ENCODE peak calls at places on chromosomes 16 and 17, in eight cellular contexts. G, I, H, B, J, Y, M and Z are unnamed samples.

GRCh38 chr17:69870091-69870530 is 204.9 kb upstream of the KCNJ16 start:
- DNase-seq in M (no peak), J (no peak), G (no peak), I (no peak), B (no peak), Y (no peak), H (no peak), Z (no peak)

GRCh38 chr17:35809855-35810461 is 674 bp downstream of the TAF15 start:
- DNase-seq in Y (no peak), B (no peak), G (no peak), J (no peak), I (no peak), M (no peak), H (no peak), Z (no peak)

GRCh38 chr17:41559548-41559947 is 12.3 kb downstream of the KRT9 start:
- DNase-seq in B (no peak), G (no peak), H (no peak), Y (no peak), M (no peak), J (no peak), I (no peak), Z (no peak)

GRCh38 chr16:16099320-16099719 is 124.0 kb downstream of the ABCC6 start:
- DNase-seq in H (no peak), Y (no peak), M (no peak), J (no peak), G (no peak), B (no peak), I (no peak), Z (no peak)

GRCh38 chr17:47316316-47316715 is 7.4 kb upstream of the EFCAB13 start:
- DNase-seq in I (no peak), J (no peak), M (no peak), H (no peak), G (no peak), B (no peak), Y (no peak), Z (no peak)

GRCh38 chr17:76345377-76345945 is 8.3 kb downstream of the PRPSAP1 start:
- DNase-seq in B (no peak), J (no peak), M (no peak), G (no peak), I (peak; percentile 10), Y (no peak), H (no peak), Z (no peak)

GRCh38 chr16:9212621-9213020 is 121.2 kb downstream of the HAPSTR1 start:
- DNase-seq in I (no peak), B (no peak), J (no peak), M (no peak), Y (no peak), H (no peak), G (no peak), Z (no peak)

GRCh38 chr16:3098459-3099394 is at the start of gene ZSCAN10:
- DNase-seq in I (no peak), G (no peak), J (no peak), B (no peak), H (no peak), M (no peak), Y (no peak), Z (no peak)

GRCh38 chr16:57194512-57194911 is 8.4 kb downstream of the RSPRY1 start:
- DNase-seq in H (no peak), J (no peak), I (no peak), B (no peak), M (no peak), Y (no peak), G (no peak), Z (no peak)

GRCh38 chr16:17459903-17460521 is 10.7 kb downstream of the XYLT1 start:
- DNase-seq in Y (no peak), G (peak; percentile 67), J (peak; percentile 48), B (no peak), I (no peak), M (no peak), H (no peak), Z (no peak)

GRCh38 chr16:11298143-11298900 is 17.2 kb upstream of the PRM1 start:
- DNase-seq in I (no peak), J (no peak), Y (no peak), H (no peak), B (no peak), M (no peak), G (no peak), Z (no peak)

GRCh38 chr16:74724820-74725549 is 24.3 kb upstream of the MLKL start:
- DNase-seq in H (no peak), B (no peak), J (no peak), M (no peak), G (no peak), I (no peak), Y (no peak), Z (no peak)

GRCh38 chr17:27226611-27227234 is 67.2 kb upstream of the WSB1 start:
- DNase-seq in J (no peak), Y (no peak), I (no peak), B (no peak), M (peak; percentile 8), G (no peak), H (no peak), Z (no peak)

GRCh38 chr16:47058295-47059086 is 85.0 kb upstream of the DNAJA2 start:
- DNase-seq in B (no peak), H (no peak), G (no peak), J (no peak), I (no peak), M (no peak), Y (no peak), Z (no peak)

GRCh38 chr17:61202564-61202963 is 197.1 kb upstream of the TBX2 start:
- DNase-seq in G (no peak), Y (no peak), I (no peak), M (no peak), H (no peak), B (no peak), J (no peak), Z (no peak)

GRCh38 chr17:78788451-78788850 is 6.4 kb upstream of the CYTH1 start:
- DNase-seq in I (no peak), M (no peak), G (no peak), J (peak; percentile 15), H (no peak), B (no peak), Y (no peak), Z (no peak)

GRCh38 chr17:74332763-74333220 is 6.8 kb downstream of the KIF19 start:
- DNase-seq in H (no peak), Y (no peak), I (no peak), B (no peak), J (no peak), G (no peak), M (no peak), Z (peak; percentile 99)
- H3K27ac ChIP-seq in H (no peak overlapping the region), Y (no peak overlapping the region), I (no peak overlapping the region), B (peak overlapping the region; percentile 24), J (no peak overlapping the region), G (no peak overlapping the region), M (no peak overlapping the region), Z (peak overlapping the region; percentile 96)

GRCh38 chr17:55605705-55606104 is 94.5 kb upstream of the SMIM36 start:
- DNase-seq in G (no peak), Y (no peak), H (no peak), J (no peak), M (no peak), B (no peak), I (no peak), Z (no peak)

GRCh38 chr17:55607736-55608341 is 96.6 kb upstream of the SMIM36 start:
- DNase-seq in G (peak; percentile 82), M (no peak), B (peak; percentile 30), H (no peak), I (peak; percentile 65), J (peak; percentile 91), Y (no peak), Z (peak; percentile 26)

GRCh38 chr17:55598495-55598894 is 87.2 kb upstream of the SMIM36 start:
- DNase-seq in M (no peak), Y (no peak), B (no peak), H (peak; percentile 13), J (no peak), I (no peak), G (no peak), Z (no peak)

GRCh38 chr17:55606431-55606830 is 95.2 kb upstream of the SMIM36 start:
- DNase-seq in H (no peak), G (no peak), Y (no peak), B (no peak), M (no peak), I (no peak), J (no peak), Z (no peak)

DNA sequence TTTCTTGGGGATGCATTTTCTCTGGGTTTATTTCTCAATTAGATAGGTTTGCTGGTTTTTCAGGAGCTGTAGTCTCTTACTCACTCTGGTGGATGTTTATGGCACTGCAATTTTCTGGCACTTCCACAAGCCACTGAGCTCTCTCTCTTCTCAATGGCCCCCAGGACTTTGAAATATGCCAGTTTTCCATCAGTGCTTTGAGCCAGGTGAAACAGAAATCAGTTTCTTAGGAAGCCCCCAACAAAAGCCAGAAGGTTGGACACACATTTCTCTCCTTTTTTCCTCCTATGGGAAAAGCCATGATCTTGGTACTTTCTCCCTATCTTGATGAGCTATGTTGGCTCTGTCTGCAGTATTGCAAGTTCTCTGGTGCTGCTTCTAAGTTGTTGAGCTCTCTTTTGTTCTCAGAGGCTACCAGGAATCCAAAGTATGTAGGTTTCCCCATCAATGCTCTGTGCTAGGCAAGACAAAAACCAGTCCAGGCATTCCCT is 90.7 kb upstream of the SMIM36 start:
- DNase-seq in I (no peak), B (no peak), G (no peak), Y (no peak), M (no peak), H (peak; percentile 23), J (no peak), Z (no peak)
- TF ChIP-seq CTCF in I (peak; percentile 73), B (peak; percentile 66), G (peak; percentile 48), Y (peak; percentile 77), M (peak; percentile 40), H (peak; percentile 86), J (no peak), Z (peak; percentile 78)

GRCh38 chr17:7851438-7852261 is 3.2 kb upstream of the TMEM88 start:
- DNase-seq in I (peak; percentile 94), J (peak; percentile 91), B (peak; percentile 74), H (peak; percentile 95), Y (peak; percentile 92), M (peak; percentile 97), G (peak; percentile 88), Z (peak; percentile 91)
- H3K36me3 ChIP-seq in I (peaks cover 82% of the 10 kb centered on the region), J (no peaks in the 10 kb centered on the region), B (peaks cover 69% of the 10 kb centered on the region), H (peaks cover 44% of the 10 kb centered on the region), Y (peaks cover 91% of the 10 kb centered on the region), M (peaks cover 69% of the 10 kb centered on the region), G (no peaks in the 10 kb centered on the region), Z (peaks cover 57% of the 10 kb centered on the region)

GRCh38 chr17:17078832-17079231 is 36.6 kb downstream of the MPRIP start:
- DNase-seq in M (no peak), J (no peak), G (no peak), Y (peak; percentile 4), I (no peak), H (no peak), B (no peak), Z (no peak)

GRCh38 chr17:17077861-17078732 is 35.8 kb downstream of the MPRIP start:
- DNase-seq in J (no peak), Y (peak; percentile 42), M (no peak), G (no peak), B (no peak), H (no peak), I (peak; percentile 38), Z (no peak)

GRCh38 chr17:17079761-17080160 is 37.5 kb downstream of the MPRIP start:
- DNase-seq in B (peak; percentile 28), H (no peak), J (no peak), I (peak; percentile 79), M (no peak), G (peak; percentile 49), Y (peak; percentile 72), Z (no peak)

GRCh38 chr17:17080181-17080631 is 37.9 kb downstream of the MPRIP start:
- DNase-seq in B (no peak), J (no peak), G (no peak), I (no peak), H (no peak), M (no peak), Y (peak; percentile 28), Z (no peak)

GRCh38 chr17:17079336-17079735 is 37.1 kb downstream of the MPRIP start:
- DNase-seq in H (peak; percentile 41), M (no peak), I (no peak), J (no peak), B (no peak), Y (peak; percentile 12), G (no peak), Z (peak; percentile 79)
- H3K27ac ChIP-seq in H (peak overlapping the region; percentile 45), M (peak overlapping the region; percentile 6), I (peak overlapping the region; percentile 14), J (no peak overlapping the region), B (peak overlapping the region; percentile 1), Y (no peak overlapping the region), G (peak overlapping the region; percentile 60), Z (peak overlapping the region; percentile 46)